ENCODE peak calls at places on chromosomes 6 and 20, in five cellular contexts. A, V, C, B and X are unnamed samples.
A peak's percentile ranks its signal among the peaks of the same experiment; 100 is the strongest.

GRCh38 chr6:1862411-1862810 is 252.7 kb downstream of the FOXC1 start:
- DNase-seq in C (no peak), A (no peak), B (no peak), V (no peak), X (no peak)

GRCh38 chr6:33897193-33897479 is 93.3 kb upstream of the MLN start:
- DNase-seq in V (no peak), C (no peak), B (no peak), A (no peak), X (no peak)

GRCh38 chr6:150004101-150004782 is 21.1 kb downstream of the RAET1L start:
- DNase-seq in A (no peak), B (no peak), C (no peak), V (no peak), X (no peak)

GRCh38 chr6:136077834-136078576 is 172.1 kb downstream of the MTFR2 start:
- DNase-seq in A (no peak), C (no peak), V (no peak), B (peak; percentile 99), X (no peak)

GRCh38 chr6:14283600-14284235 is 166.1 kb downstream of the CD83 start:
- DNase-seq in V (no peak), C (no peak), B (no peak), A (no peak), X (no peak)

GRCh38 chr6:55794136-55794812 is 81.1 kb downstream of the BMP5 start:
- DNase-seq in C (no peak), A (no peak), B (peak; percentile 78), V (no peak), X (no peak)

GRCh38 chr6:116316772-116317467 is 37.2 kb upstream of the TSPYL1 start:
- DNase-seq in V (no peak), A (no peak), C (no peak), B (no peak), X (peak; percentile 8)

GRCh38 chr6:126153661-126154060 is 167.3 kb downstream of the TRMT11 start:
- DNase-seq in A (no peak), B (peak; percentile 81), C (no peak), V (no peak), X (no peak)

GRCh38 chr20:58926802-58927489 is 54.1 kb upstream of the NELFCD start:
- DNase-seq in C (no peak), V (no peak), A (no peak), B (no peak), X (no peak)

GRCh38 chr6:105170066-105170465 is 9.7 kb downstream of the POPDC3 start:
- DNase-seq in A (no peak), V (no peak), C (no peak), B (peak; percentile 45), X (no peak)

GRCh38 chr20:33541797-33542196 is 51.9 kb downstream of the CBFA2T2 start:
- DNase-seq in V (no peak), C (no peak), A (no peak), B (no peak), X (no peak)

GRCh38 chr20:63083831-63084562 is 77.2 kb upstream of the BHLHE23 start:
- DNase-seq in V (no peak), A (no peak), C (no peak), B (no peak), X (no peak)

DNA sequence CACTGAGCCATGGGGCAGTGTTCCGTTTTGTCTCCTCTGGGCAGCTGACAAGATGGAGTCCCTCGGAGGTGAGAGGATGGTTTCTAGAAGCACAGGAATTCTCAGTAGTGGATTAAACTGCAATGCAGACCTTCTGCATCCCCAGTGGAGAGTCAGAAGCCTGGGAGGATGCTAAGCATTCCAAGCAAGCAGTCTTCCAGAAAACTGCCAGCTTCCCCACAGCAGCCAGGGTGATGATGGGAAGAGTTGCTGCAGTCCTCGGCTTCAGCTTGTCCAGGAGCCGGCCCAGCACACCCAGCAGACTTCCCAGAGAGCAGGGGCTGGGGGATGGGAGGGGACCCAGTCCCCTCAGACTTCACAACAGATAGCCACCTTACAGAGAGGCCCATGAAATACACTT is 163.6 kb downstream of the LY86 start:
- DNase-seq in A (no peak), C (no peak), B (peak; percentile 73), V (no peak), X (no peak)
- H3K4me1 ChIP-seq in A (no peaks in the 10 kb centered on the region), C (peaks cover 36% of the 10 kb centered on the region), B (peaks cover 25% of the 10 kb centered on the region), V (no peaks in the 10 kb centered on the region), X (peaks cover 8% of the 10 kb centered on the region)

GRCh38 chr6:148545901-148546300 is 200.9 kb upstream of the UST start:
- DNase-seq in B (no peak), A (no peak), C (no peak), V (no peak), X (no peak)
- H3K36me3 ChIP-seq in B (peaks cover 11% of the 10 kb centered on the region), A (no peaks in the 10 kb centered on the region), C (no peaks in the 10 kb centered on the region), V (no peaks in the 10 kb centered on the region), X (peaks cover 39% of the 10 kb centered on the region)

GRCh38 chr6:12369781-12370262 is 79.7 kb downstream of the EDN1 start:
- DNase-seq in C (no peak), A (no peak), B (no peak), V (peak; percentile 73), X (no peak)
- H3K4me1 ChIP-seq in C (no peaks in the 10 kb centered on the region), A (no peaks in the 10 kb centered on the region), B (no peaks in the 10 kb centered on the region), V (peaks cover 13% of the 10 kb centered on the region), X (peaks cover 9% of the 10 kb centered on the region)

GRCh38 chr20:57851786-57852185 is 142.0 kb upstream of the PMEPA1 start:
- DNase-seq in C (no peak), B (peak; percentile 74), A (no peak), V (no peak), X (no peak)
- H3K36me3 ChIP-seq in C (no peaks in the 10 kb centered on the region), B (no peaks in the 10 kb centered on the region), A (no peaks in the 10 kb centered on the region), V (no peaks in the 10 kb centered on the region), X (no peaks in the 10 kb centered on the region)

GRCh38 chr20:50381053-50381732 is 129.0 kb upstream of the PTPN1 start:
- DNase-seq in C (no peak), A (no peak), B (no peak), V (no peak), X (no peak)
- H3K4me1 ChIP-seq in C (peaks cover 8% of the 10 kb centered on the region), A (no peaks in the 10 kb centered on the region), B (peaks cover 16% of the 10 kb centered on the region), V (peaks cover 13% of the 10 kb centered on the region), X (peaks cover 24% of the 10 kb centered on the region)